ENCODE peak calls at places on chromosomes 12 and 14, in four cellular contexts. Q, L, J and G are unnamed samples.

GRCh38 chr14:93548102-93548843 is 117.5 kb downstream of the UNC79 start:
- DNase-seq in Q (no peak), L (no peak), J (peak; percentile 56), G (no peak)

GRCh38 chr14:37992489-37992888 is 215.2 kb upstream of the SSTR1 start:
- DNase-seq in Q (no peak), L (no peak), J (no peak), G (no peak)

GRCh38 chr12:67367843-67368242 is 98.7 kb downstream of the CAND1 start:
- DNase-seq in Q (no peak), L (no peak), J (peak; percentile 65), G (no peak)

GRCh38 chr14:29587046-29587445 is 340.6 kb downstream of the PRKD1 start:
- DNase-seq in Q (no peak), L (no peak), J (no peak), G (no peak)

GRCh38 chr12:111066744-111067437 is 146.5 kb upstream of the MYL2 start:
- DNase-seq in Q (no peak), L (no peak), J (no peak), G (no peak)

GRCh38 chr12:72264548-72265175 is 7.5 kb upstream of the TRHDE start:
- DNase-seq in Q (no peak), L (no peak), J (no peak), G (no peak)

GRCh38 chr12:10771132-10771733 is 31.2 kb downstream of the TAS2R7 start:
- DNase-seq in Q (no peak), L (no peak), J (no peak), G (no peak)

GRCh38 chr12:116542345-116542950 is 16.7 kb upstream of the MAP1LC3B2 start:
- DNase-seq in Q (peak; percentile 39), L (peak; percentile 82), J (no peak), G (no peak)

GRCh38 chr12:124913474-124914391 is 717 bp downstream of the UBC start:
- DNase-seq in Q (no peak), L (peak; percentile 97), J (no peak), G (peak; percentile 88)